ENCODE peak calls at places on chromosomes 5 and 9, in six cellular contexts. C is IMR-90, N is heart left ventricle, H is fibroblast of pulmonary artery, U is tibial nerve, G is fibroblast of the aortic adventitia. Y is an unnamed sample.

GRCh38 chr5:36948041-36948440 is 71.5 kb downstream of the NIPBL start:
- DNase-seq in C (peak), N (no peak), H (peak), U (no peak), G (peak), Y (peak)

GRCh38 chr9:136231478-136232297 is 13.9 kb downstream of the QSOX2 start:
- DNase-seq in C (no peak), N (no peak), H (no peak), U (no peak), G (no peak), Y (no peak)

GRCh38 chr5:38138574-38138973 is 119.8 kb upstream of the EGFLAM start:
- DNase-seq in C (no peak), N (no peak), H (no peak), U (no peak), G (no peak), Y (no peak)

GRCh38 chr9:8895498-8896224 is 1096.1 kb upstream of the DMAC1 start:
- DNase-seq in C (peak), N (no peak), H (peak), U (peak), G (peak), Y (peak)

GRCh38 chr9:20848490-20848889 is 164.4 kb downstream of the FOCAD start:
- DNase-seq in C (peak), N (no peak), H (peak), U (no peak), G (no peak), Y (peak)

GRCh38 chr5:169876376-169876775 is 103.9 kb downstream of the INSYN2B start:
- DNase-seq in C (peak), N (no peak), H (peak), U (no peak), G (peak), Y (peak)

GRCh38 chr5:74093501-74093993 is 467.6 kb downstream of the ARHGEF28 start:
- DNase-seq in C (no peak), N (no peak), H (no peak), U (no peak), G (no peak), Y (no peak)

GRCh38 chr9:4143951-4144717 is 155.7 kb downstream of the GLIS3 start:
- DNase-seq in C (peak), N (no peak), H (no peak), U (no peak), G (peak), Y (peak)

GRCh38 chr5:67334383-67334782 is 137.8 kb upstream of the CD180 start:
- DNase-seq in C (no peak), N (no peak), H (no peak), U (no peak), G (no peak), Y (no peak)

GRCh38 chr9:3960661-3961144 is 339.2 kb downstream of the GLIS3 start:
- DNase-seq in C (peak), N (no peak), H (no peak), U (no peak), G (peak), Y (peak)

GRCh38 chr5:8685704-8686103 is 816.8 kb downstream of the MTRR start:
- DNase-seq in C (no peak), N (no peak), H (no peak), U (no peak), G (peak), Y (no peak)

GRCh38 chr5:158382473-158382872 is 523.5 kb upstream of the CLINT1 start:
- DNase-seq in C (peak), N (peak), H (peak), U (peak), G (peak), Y (peak)

GRCh38 chr9:127423591-127423933 is 620 bp upstream of the ZNF79 start:
- DNase-seq in C (no peak), N (no peak), H (peak), U (no peak), G (no peak), Y (no peak)

GRCh38 chr5:139068060-139068459 is 130.1 kb downstream of the SIL1 start:
- DNase-seq in C (no peak), N (no peak), H (no peak), U (no peak), G (no peak), Y (no peak)

GRCh38 chr5:78566747-78567449 is 81.7 kb downstream of the LHFPL2 start:
- DNase-seq in C (peak), N (no peak), H (peak), U (no peak), G (peak), Y (peak)

GRCh38 chr5:54990751-54991349 is 5.5 kb upstream of the ESM1 start:
- DNase-seq in C (peak), N (no peak), H (peak), U (no peak), G (peak), Y (peak)

GRCh38 chr5:149438281-149438680 is 59.2 kb upstream of the IL17B start:
- DNase-seq in C (no peak), N (no peak), H (no peak), U (no peak), G (no peak), Y (no peak)

GRCh38 chr5:170597109-170597741 is 93.4 kb downstream of the KCNIP1 start:
- DNase-seq in C (peak), N (no peak), H (no peak), U (peak), G (peak), Y (peak)

GRCh38 chr9:73143606-73144328 is 7.9 kb upstream of the ANXA1 start:
- DNase-seq in C (peak), N (no peak), H (peak), U (no peak), G (peak), Y (peak)

GRCh38 chr5:134245101-134245604 is 19.3 kb upstream of the PPP2CA start:
- DNase-seq in C (peak), N (peak), H (peak), U (no peak), G (peak), Y (peak)

GRCh38 chr9:94920439-94920951 is 194.0 kb downstream of the AOPEP start:
- DNase-seq in C (peak), N (peak), H (peak), U (peak), G (peak), Y (no peak)

GRCh38 chr9:34964458-34964857 is 6.4 kb downstream of the PHF24 start:
- DNase-seq in C (no peak), N (no peak), H (no peak), U (no peak), G (no peak), Y (no peak)

GRCh38 chr5:137563646-137564474 is 64.7 kb upstream of the SPOCK1 start:
- DNase-seq in C (peak), N (peak), H (peak), U (no peak), G (peak), Y (peak)

GRCh38 chr9:469672-470040 is 255.0 kb downstream of the DOCK8 start:
- DNase-seq in C (no peak), N (peak), H (no peak), U (peak), G (no peak), Y (no peak)

GRCh38 chr5:113523168-113523567 is 9.7 kb downstream of the YTHDC2 start:
- DNase-seq in C (no peak), N (no peak), H (no peak), U (no peak), G (no peak), Y (no peak)

GRCh38 chr9:97387936-97388684 is 23.8 kb upstream of the TDRD7 start:
- DNase-seq in C (no peak), N (no peak), H (no peak), U (no peak), G (no peak), Y (no peak)

GRCh38 chr5:135477594-135477993 is 25.4 kb upstream of the TIFAB start:
- DNase-seq in C (no peak), N (no peak), H (no peak), U (no peak), G (no peak), Y (no peak)

GRCh38 chr5:15105799-15106393 is 234.3 kb upstream of the ANKH start:
- DNase-seq in C (peak), N (no peak), H (peak), U (peak), G (peak), Y (peak)

GRCh38 chr9:20178197-20178596 is 389.4 kb upstream of the SLC24A2 start:
- DNase-seq in C (no peak), N (no peak), H (no peak), U (no peak), G (no peak), Y (no peak)

DNA sequence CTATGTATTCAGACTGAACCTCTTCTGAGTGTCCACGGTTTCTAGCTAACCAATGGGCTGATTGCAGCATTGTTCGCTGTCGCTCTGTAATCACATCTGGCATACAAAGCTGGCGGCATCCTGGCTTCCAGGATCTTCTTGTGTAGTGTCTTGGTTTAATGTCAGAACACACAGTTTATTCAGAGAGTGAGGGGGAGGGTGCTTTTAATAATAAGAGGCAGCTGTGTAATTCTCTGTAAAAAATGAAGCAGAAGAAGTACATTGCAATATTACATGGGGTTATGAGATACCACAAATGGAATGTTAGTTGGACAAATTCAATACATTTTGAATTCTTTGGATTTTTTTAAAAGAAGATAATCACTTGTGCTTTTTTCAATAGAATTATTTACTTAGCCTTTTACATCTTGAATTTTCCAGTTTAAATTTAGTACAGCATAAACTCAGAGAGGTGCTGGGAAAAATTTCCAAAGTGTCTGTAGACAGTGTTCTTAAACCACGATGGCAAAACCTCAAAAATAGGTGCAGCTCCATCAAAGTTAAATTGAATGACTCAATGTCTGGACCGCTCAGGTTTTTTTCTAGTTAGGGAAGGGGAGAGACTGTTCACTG is 206.0 kb downstream of the PCSK1 start:
- DNase-seq in C (peak), N (peak), H (peak), U (peak), G (peak), Y (peak)
- H3K4me3 ChIP-seq in C (no peak), N (no peak), H (peak), U (no peak), G (no peak), Y (no peak)

DNA sequence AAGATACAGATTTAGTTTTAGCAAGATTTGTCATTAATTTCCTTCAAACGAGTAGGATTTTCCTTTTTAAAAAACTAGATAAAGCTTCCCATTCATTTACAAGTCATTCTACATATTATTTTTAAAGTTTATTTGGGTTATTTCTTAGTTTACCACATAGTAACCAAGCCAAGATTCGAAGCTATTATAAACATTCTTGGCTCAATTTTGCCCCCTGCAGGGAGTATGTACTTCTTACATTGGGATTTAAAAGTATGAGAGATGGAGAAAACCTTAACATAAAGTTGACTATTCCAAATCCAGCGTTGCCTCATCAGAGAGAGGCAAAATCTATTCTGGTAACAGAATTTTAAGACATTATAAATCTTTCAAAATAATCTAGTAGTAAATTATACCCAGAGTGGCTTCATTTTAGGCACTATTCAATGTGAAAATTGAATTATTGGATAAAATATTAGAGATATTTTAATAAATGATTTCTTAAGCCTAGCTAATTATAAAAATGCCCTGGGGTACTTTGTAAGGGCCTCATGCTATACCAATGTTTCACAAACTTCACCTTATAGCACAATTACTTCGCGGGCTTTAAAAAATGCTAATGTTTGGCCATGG is 39.1 kb downstream of the FBN2 start:
- DNase-seq in C (peak), N (no peak), H (peak), U (no peak), G (peak), Y (peak)
- TF ChIP-seq CTCF in C (peak), N (peak), H (peak), U (peak), G (peak), Y (peak)

GRCh38 chr5:177403826-177404640 is 3.6 kb upstream of the PFN3 start:
- DNase-seq in C (peak), N (peak), H (peak), U (peak), G (peak), Y (peak)
- H3K4me3 ChIP-seq in C (peak), N (peak), H (peak), U (peak), G (peak), Y (peak)

GRCh38 chr9:89919171-89919681 is 314.4 kb downstream of the GADD45G start:
- DNase-seq in C (no peak), N (peak), H (no peak), U (no peak), G (no peak), Y (no peak)
- TF ChIP-seq CTCF in C (no peak), N (peak), H (peak), U (no peak), G (no peak), Y (peak)

DNA sequence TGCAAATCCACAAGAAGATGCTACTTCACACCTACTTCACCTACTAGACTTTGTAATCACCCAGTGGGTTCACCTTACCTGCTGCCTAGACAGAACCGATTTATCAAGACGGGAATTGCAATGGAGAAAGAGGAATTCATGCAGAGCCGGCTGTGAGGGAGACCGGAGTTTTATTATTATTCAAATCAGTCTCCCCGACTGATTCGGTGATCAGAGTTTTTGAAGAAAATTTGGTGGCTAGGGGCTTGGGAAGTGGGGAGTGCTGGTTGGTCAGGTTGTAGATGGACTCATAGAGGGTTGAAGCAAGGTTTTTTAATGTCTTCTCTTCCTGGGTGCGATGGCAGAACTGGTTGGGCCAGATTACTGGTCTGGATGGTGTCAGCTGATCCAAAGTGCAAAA is 23.4 kb downstream of the SFXN1 start:
- DNase-seq in C (no peak), N (no peak), H (no peak), U (no peak), G (no peak), Y (no peak)
- H3K4me3 ChIP-seq in C (no peak), N (no peak), H (no peak), U (no peak), G (no peak), Y (no peak)

DNA sequence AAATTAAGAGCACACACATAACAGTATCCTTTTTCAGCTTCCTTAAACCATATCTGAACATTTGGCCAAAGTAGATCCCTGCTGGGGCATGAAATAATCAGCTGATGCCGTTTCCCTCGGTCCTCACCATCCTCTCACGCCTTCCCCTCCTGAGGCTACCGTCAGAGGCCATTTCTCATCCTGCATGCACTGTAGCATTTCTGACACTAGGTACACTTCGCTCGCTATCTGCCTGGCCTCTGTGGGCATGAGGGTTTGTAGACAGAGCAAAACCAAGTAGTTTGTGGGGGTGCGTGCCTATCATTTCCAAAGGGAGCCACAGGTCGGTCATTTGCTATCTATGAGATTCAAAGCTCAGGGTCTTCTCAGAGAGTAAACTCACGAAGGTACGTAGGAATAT is 131.9 kb downstream of the BOD1 start:
- DNase-seq in C (no peak), N (no peak), H (no peak), U (no peak), G (no peak), Y (no peak)
- TF ChIP-seq CTCF in C (no peak), N (no peak), H (no peak), U (no peak), G (no peak), Y (no peak)